ENCODE peak calls at places on chromosomes 7 and 10, in eight cellular contexts. J is cardiac fibroblast, K is fibroblast of the aortic adventitia, X is body of pancreas, V is BE2C, P is AG04450, Y is hepatocyte, M is epithelial cell of esophagus. I is an unnamed sample.

GRCh38 chr7:122316467-122317394 is 12.2 kb upstream of the FEZF1 start:
- DNase-seq in M (no peak), V (no peak), P (no peak), Y (peak; percentile 34), K (no peak), X (peak; percentile 38), J (peak; percentile 22), I (peak; percentile 43)

GRCh38 chr7:102979670-102980069 is 66.9 kb downstream of the LRRC17 start:
- DNase-seq in Y (no peak), P (no peak), M (no peak), K (no peak), J (no peak), V (no peak), X (no peak), I (no peak)

GRCh38 chr7:27102578-27103442 is at the start of gene HOXA2:
- DNase-seq in X (no peak), V (no peak), K (peak; percentile 89), Y (no peak), M (no peak), P (no peak), J (no peak), I (peak; percentile 69)

GRCh38 chr7:30804078-30804661 is 33.0 kb downstream of the MINDY4 start:
- DNase-seq in X (no peak), K (peak; percentile 89), Y (no peak), J (peak; percentile 85), V (no peak), P (peak; percentile 83), M (peak; percentile 72), I (no peak)

GRCh38 chr7:22597845-22598244 is 97.9 kb upstream of the STEAP1B start:
- DNase-seq in M (peak; percentile 70), P (no peak), K (peak; percentile 83), J (peak; percentile 97), Y (no peak), V (no peak), X (no peak), I (no peak)

GRCh38 chr7:43648725-43649406 is 66.0 kb downstream of the STK17A start:
- DNase-seq in J (peak; percentile 93), M (peak; percentile 48), X (no peak), V (no peak), Y (no peak), P (peak; percentile 69), K (peak; percentile 74), I (peak; percentile 48)

GRCh38 chr7:42227931-42228591 is 8.9 kb downstream of the GLI3 start:
- DNase-seq in K (peak; percentile 53), M (peak; percentile 76), Y (peak; percentile 60), V (no peak), P (no peak), X (peak; percentile 37), J (peak; percentile 41), I (no peak)

GRCh38 chr7:64888561-64888900 is 14.5 kb upstream of the ZNF273 start:
- DNase-seq in P (no peak), J (no peak), X (no peak), M (no peak), V (no peak), K (no peak), Y (no peak), I (no peak)

GRCh38 chr7:151690597-151690996 is 170.9 kb upstream of the RHEB start:
- DNase-seq in V (no peak), K (peak; percentile 24), P (no peak), J (peak; percentile 46), M (peak; percentile 50), X (no peak), Y (peak; percentile 51), I (no peak)

GRCh38 chr10:42482411-42482810 is 156.0 kb downstream of the ZNF33B start:
- DNase-seq in Y (no peak), J (no peak), M (no peak), X (no peak), V (no peak), P (no peak), K (no peak), I (no peak)

GRCh38 chr10:92242910-92243671 is 47.8 kb downstream of the CPEB3 start:
- DNase-seq in X (peak; percentile 85), K (peak; percentile 5), P (no peak), Y (peak; percentile 81), J (peak; percentile 67), M (peak; percentile 71), V (peak; percentile 57), I (peak; percentile 76)
- H3K4me3 ChIP-seq in X (no peak overlapping the region), K (no peak overlapping the region), P (peak overlapping the region; percentile 34), Y (peak overlapping the region; percentile 13), J (peak overlapping the region; percentile 32), M (peak overlapping the region; percentile 30), V (peak overlapping the region; percentile 67), I (peak overlapping the region; percentile 19)

DNA sequence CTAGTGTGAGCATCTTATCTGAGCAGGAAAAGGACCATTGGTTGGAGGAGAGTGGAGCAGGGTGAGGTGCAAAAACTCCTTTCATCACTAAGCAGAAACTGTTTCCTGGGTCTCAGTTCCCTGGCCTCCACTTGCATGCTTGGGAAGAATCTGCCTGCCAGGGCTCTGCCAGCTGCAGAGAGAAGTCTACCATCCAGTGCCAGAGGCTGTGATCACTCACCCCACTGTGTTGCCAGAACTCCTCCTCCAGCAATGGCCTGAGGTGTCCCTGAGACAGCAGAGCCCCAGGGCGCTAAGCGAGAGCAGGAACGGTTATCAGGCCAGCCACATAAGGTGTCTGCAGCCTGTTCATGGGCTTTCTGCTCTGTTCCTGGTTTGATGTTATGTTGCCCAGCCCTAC is 991.4 kb downstream of the CCSER2 start:
- DNase-seq in J (no peak), X (peak; percentile 39), Y (no peak), P (no peak), M (no peak), K (no peak), V (peak; percentile 76), I (no peak)
- H3K4me3 ChIP-seq in J (no peak overlapping the region), X (no peak overlapping the region), Y (no peak overlapping the region), P (no peak overlapping the region), M (no peak overlapping the region), K (no peak overlapping the region), V (no peak overlapping the region), I (no peak overlapping the region)

GRCh38 chr7:101412976-101413375 is 50.3 kb downstream of the COL26A1 start:
- DNase-seq in P (no peak), J (no peak), M (no peak), Y (no peak), V (no peak), X (no peak), K (no peak), I (no peak)

GRCh38 chr7:101410743-101411476 is 48.2 kb downstream of the COL26A1 start:
- DNase-seq in V (peak; percentile 57), P (no peak), K (peak; percentile 6), X (peak; percentile 60), J (peak; percentile 25), Y (peak; percentile 57), M (no peak), I (peak; percentile 26)

GRCh38 chr7:101405474-101406067 is 42.9 kb downstream of the COL26A1 start:
- DNase-seq in J (no peak), V (no peak), X (no peak), M (no peak), Y (no peak), K (no peak), P (no peak), I (no peak)

DNA sequence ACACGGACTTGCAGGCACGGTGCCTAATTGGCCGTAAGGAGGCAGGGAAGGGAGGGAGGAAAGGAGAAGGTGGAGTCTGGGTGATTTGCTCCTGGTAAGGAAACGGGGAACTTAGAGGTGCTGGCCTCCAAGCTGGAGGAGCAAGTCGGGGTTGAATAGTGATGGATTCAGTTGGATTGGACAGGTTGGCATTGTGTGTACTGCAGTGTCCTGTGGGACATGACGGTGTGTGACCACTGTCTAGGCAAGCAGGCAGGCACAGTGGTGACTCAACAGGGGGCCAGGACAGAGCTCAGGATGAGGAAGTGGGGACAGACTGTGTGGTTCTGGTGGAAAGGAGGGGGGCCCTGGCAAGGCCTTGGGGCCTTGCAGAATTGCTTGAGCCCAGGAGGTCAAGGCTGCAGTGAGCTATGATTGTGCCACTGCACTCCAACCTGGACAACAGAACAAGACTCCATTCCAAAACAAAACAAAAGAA is 48.8 kb downstream of the COL26A1 start:
- DNase-seq in Y (no peak), P (no peak), M (no peak), J (no peak), V (no peak), K (no peak), X (no peak), I (no peak)
- H3K4me3 ChIP-seq in Y (no peak overlapping the region), P (no peak overlapping the region), M (no peak overlapping the region), J (no peak overlapping the region), V (no peak overlapping the region), K (no peak overlapping the region), X (no peak overlapping the region), I (no peak overlapping the region)

GRCh38 chr7:99127636-99128035 is 16.3 kb downstream of the SMURF1 start:
- DNase-seq in J (peak; percentile 76), P (no peak), X (no peak), M (no peak), V (no peak), Y (no peak), K (peak; percentile 72), I (no peak)

GRCh38 chr7:99129001-99129400 is 14.9 kb downstream of the SMURF1 start:
- DNase-seq in J (no peak), M (peak; percentile 44), K (no peak), X (no peak), P (no peak), Y (no peak), V (no peak), I (no peak)

GRCh38 chr7:99128076-99128950 is 15.6 kb downstream of the SMURF1 start:
- DNase-seq in M (peak; percentile 38), J (peak; percentile 42), V (no peak), Y (no peak), P (no peak), X (peak; percentile 46), K (no peak), I (no peak)

GRCh38 chr7:99125505-99125865 is 18.4 kb downstream of the SMURF1 start:
- DNase-seq in M (no peak), X (no peak), K (no peak), P (no peak), J (no peak), Y (no peak), V (no peak), I (peak; percentile 51)

GRCh38 chr7:99126921-99127553 is 16.9 kb downstream of the SMURF1 start:
- DNase-seq in M (no peak), X (peak; percentile 32), V (no peak), J (peak; percentile 56), Y (peak; percentile 40), P (no peak), K (peak; percentile 77), I (no peak)
- H3K4me3 ChIP-seq in M (no peak overlapping the region), X (no peak overlapping the region), V (no peak overlapping the region), J (no peak overlapping the region), Y (no peak overlapping the region), P (no peak overlapping the region), K (peak overlapping the region; percentile 34), I (no peak overlapping the region)

GRCh38 chr10:103691723-103692380 is 163.5 kb downstream of the SH3PXD2A start:
- DNase-seq in Y (no peak), X (no peak), P (no peak), J (no peak), M (no peak), V (no peak), K (no peak), I (no peak)

GRCh38 chr10:103692421-103693069 is 162.8 kb downstream of the SH3PXD2A start:
- DNase-seq in Y (no peak), J (no peak), V (no peak), K (no peak), M (no peak), P (no peak), X (no peak), I (peak; percentile 40)

GRCh38 chr10:103693812-103694205 is 161.6 kb downstream of the SH3PXD2A start:
- DNase-seq in J (no peak), Y (no peak), X (no peak), P (no peak), M (no peak), V (no peak), K (no peak), I (no peak)

GRCh38 chr10:103691267-103691666 is 164.1 kb downstream of the SH3PXD2A start:
- DNase-seq in X (no peak), K (no peak), J (no peak), Y (no peak), P (no peak), V (no peak), M (no peak), I (no peak)

GRCh38 chr10:103693070-103693811 is 162.1 kb downstream of the SH3PXD2A start:
- DNase-seq in V (peak; percentile 49), P (no peak), M (no peak), X (peak; percentile 43), K (no peak), J (no peak), Y (peak; percentile 68), I (peak; percentile 57)
- H3K4me3 ChIP-seq in V (peak overlapping the region; percentile 55), P (peak overlapping the region; percentile 52), M (no peak overlapping the region), X (no peak overlapping the region), K (peak overlapping the region; percentile 61), J (peak overlapping the region; percentile 58), Y (no peak overlapping the region), I (peak overlapping the region; percentile 33)